ENCODE peak calls at places on chromosomes 3 and 15, in eight cellular contexts. One of them, this sample, is unnamed.

GRCh38 chr3:190811775-190812480 is 50.6 kb downstream of the GMNC start:
- DNase-seq in left lung: no peak
- DNase-seq in HL-60: peak; percentile 15
- DNase-seq in fibroblast of lung: peak; percentile 81
- DNase-seq in IMR-90: peak; percentile 60
- DNase-seq in Panc1: peak; percentile 56
- DNase-seq in AG10803: peak; percentile 60
- DNase-seq in mammary epithelial cell: peak; percentile 40
- DNase-seq in this sample: peak; percentile 2

GRCh38 chr3:171419457-171419856 is 40.7 kb downstream of the TNIK start:
- DNase-seq in left lung: no peak
- DNase-seq in HL-60: no peak
- DNase-seq in fibroblast of lung: no peak
- DNase-seq in IMR-90: no peak
- DNase-seq in Panc1: no peak
- DNase-seq in AG10803: no peak
- DNase-seq in mammary epithelial cell: no peak
- DNase-seq in this sample: no peak

GRCh38 chr3:133124511-133124910 is 86.3 kb downstream of the TMEM108 start:
- DNase-seq in left lung: no peak
- DNase-seq in HL-60: no peak
- DNase-seq in fibroblast of lung: no peak
- DNase-seq in IMR-90: no peak
- DNase-seq in Panc1: no peak
- DNase-seq in AG10803: no peak
- DNase-seq in mammary epithelial cell: no peak
- DNase-seq in this sample: no peak

GRCh38 chr15:57353317-57353804 is 22.9 kb upstream of the CGNL1 start:
- DNase-seq in left lung: no peak
- DNase-seq in HL-60: no peak
- DNase-seq in fibroblast of lung: no peak
- DNase-seq in IMR-90: no peak
- DNase-seq in Panc1: no peak
- DNase-seq in AG10803: no peak
- DNase-seq in mammary epithelial cell: no peak
- DNase-seq in this sample: no peak

GRCh38 chr3:160569874-160570273 is 4.5 kb upstream of the KPNA4 start:
- DNase-seq in left lung: no peak
- DNase-seq in HL-60: no peak
- DNase-seq in fibroblast of lung: no peak
- DNase-seq in IMR-90: no peak
- DNase-seq in Panc1: no peak
- DNase-seq in AG10803: no peak
- DNase-seq in mammary epithelial cell: no peak
- DNase-seq in this sample: no peak

GRCh38 chr3:82085811-82086475 is 324.5 kb upstream of the GBE1 start:
- DNase-seq in left lung: no peak
- DNase-seq in HL-60: no peak
- DNase-seq in fibroblast of lung: peak; percentile 1
- DNase-seq in IMR-90: no peak
- DNase-seq in Panc1: no peak
- DNase-seq in AG10803: no peak
- DNase-seq in mammary epithelial cell: no peak
- DNase-seq in this sample: no peak

GRCh38 chr15:89321521-89322410 is 12.9 kb downstream of the POLG start:
- DNase-seq in left lung: no peak
- DNase-seq in HL-60: no peak
- DNase-seq in fibroblast of lung: no peak
- DNase-seq in IMR-90: no peak
- DNase-seq in Panc1: no peak
- DNase-seq in AG10803: no peak
- DNase-seq in mammary epithelial cell: no peak
- DNase-seq in this sample: no peak

GRCh38 chr15:99702895-99703602 is 30.2 kb downstream of the LYSMD4 start:
- DNase-seq in left lung: no peak
- DNase-seq in HL-60: no peak
- DNase-seq in fibroblast of lung: no peak
- DNase-seq in IMR-90: peak; percentile 53
- DNase-seq in Panc1: no peak
- DNase-seq in AG10803: peak; percentile 50
- DNase-seq in mammary epithelial cell: peak; percentile 5
- DNase-seq in this sample: no peak

GRCh38 chr3:42031808-42032475 is 59.2 kb upstream of the TRAK1 start:
- DNase-seq in left lung: no peak
- DNase-seq in HL-60: no peak
- DNase-seq in fibroblast of lung: no peak
- DNase-seq in IMR-90: peak; percentile 63
- DNase-seq in Panc1: no peak
- DNase-seq in AG10803: peak; percentile 74
- DNase-seq in mammary epithelial cell: no peak
- DNase-seq in this sample: no peak

GRCh38 chr3:112643621-112644236 is 2.8 kb upstream of the CCDC80 start:
- DNase-seq in left lung: no peak
- DNase-seq in HL-60: no peak
- DNase-seq in fibroblast of lung: no peak
- DNase-seq in IMR-90: no peak
- DNase-seq in Panc1: no peak
- DNase-seq in AG10803: no peak
- DNase-seq in mammary epithelial cell: no peak
- DNase-seq in this sample: no peak

GRCh38 chr3:127781411-127782001 is 40.8 kb downstream of the MGLL start:
- DNase-seq in left lung: no peak
- DNase-seq in HL-60: no peak
- DNase-seq in fibroblast of lung: peak; percentile 49
- DNase-seq in IMR-90: peak; percentile 85
- DNase-seq in Panc1: no peak
- DNase-seq in AG10803: peak; percentile 90
- DNase-seq in mammary epithelial cell: no peak
- DNase-seq in this sample: peak; percentile 79

GRCh38 chr3:81743096-81744025 is 18.1 kb downstream of the GBE1 start:
- DNase-seq in left lung: no peak
- DNase-seq in HL-60: peak; percentile 34
- DNase-seq in fibroblast of lung: peak; percentile 99
- DNase-seq in IMR-90: peak; percentile 98
- DNase-seq in Panc1: peak; percentile 85
- DNase-seq in AG10803: peak; percentile 98
- DNase-seq in mammary epithelial cell: peak; percentile 83
- DNase-seq in this sample: peak; percentile 91

GRCh38 chr3:184004483-184004882 is 13.2 kb downstream of the ABCC5 start:
- DNase-seq in left lung: no peak
- DNase-seq in HL-60: no peak
- DNase-seq in fibroblast of lung: no peak
- DNase-seq in IMR-90: no peak
- DNase-seq in Panc1: no peak
- DNase-seq in AG10803: no peak
- DNase-seq in mammary epithelial cell: no peak
- DNase-seq in this sample: no peak

GRCh38 chr3:170523248-170523647 is 62.6 kb downstream of the SLC7A14 start:
- DNase-seq in left lung: no peak
- DNase-seq in HL-60: no peak
- DNase-seq in fibroblast of lung: peak; percentile 34
- DNase-seq in IMR-90: peak; percentile 59
- DNase-seq in Panc1: no peak
- DNase-seq in AG10803: no peak
- DNase-seq in mammary epithelial cell: peak; percentile 30
- DNase-seq in this sample: no peak

GRCh38 chr3:124409650-124410275 is 320.5 kb upstream of the UMPS start:
- DNase-seq in left lung: no peak
- DNase-seq in HL-60: no peak
- DNase-seq in fibroblast of lung: peak; percentile 43
- DNase-seq in IMR-90: peak; percentile 60
- DNase-seq in Panc1: no peak
- DNase-seq in AG10803: peak; percentile 12
- DNase-seq in mammary epithelial cell: peak; percentile 19
- DNase-seq in this sample: no peak

DNA sequence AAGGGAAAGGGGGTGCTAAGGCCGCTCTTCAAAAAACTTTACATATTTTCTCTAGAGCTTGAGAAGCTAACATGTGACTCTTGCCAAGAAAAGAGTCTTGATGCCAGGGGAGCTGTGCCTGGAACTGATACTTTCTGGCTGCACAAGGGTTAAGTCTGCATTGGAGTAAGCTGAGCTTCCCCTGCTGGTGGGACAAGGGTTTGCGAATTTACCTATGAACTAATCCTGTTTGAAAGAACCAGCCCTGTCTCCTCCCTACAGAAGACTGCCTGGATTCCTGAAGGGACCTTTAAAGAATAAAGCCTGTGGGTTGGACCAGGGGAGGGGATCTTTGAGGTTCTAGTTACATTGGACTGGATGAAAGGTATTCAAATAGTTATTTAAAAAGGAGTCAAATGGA is 58.3 kb upstream of the EPHA3 start:
- DNase-seq in left lung: no peak
- DNase-seq in HL-60: no peak
- DNase-seq in fibroblast of lung: no peak
- DNase-seq in IMR-90: peak; percentile 11
- DNase-seq in Panc1: no peak
- DNase-seq in AG10803: no peak
- DNase-seq in mammary epithelial cell: no peak
- DNase-seq in this sample: no peak
- TF ChIP-seq CTCF in left lung: no peak
- TF ChIP-seq CTCF in HL-60: no peak
- TF ChIP-seq CTCF in fibroblast of lung: peak; percentile 19
- TF ChIP-seq CTCF in IMR-90: peak; percentile 29
- TF ChIP-seq CTCF in Panc1: no peak
- TF ChIP-seq CTCF in AG10803: peak; percentile 35
- TF ChIP-seq CTCF in mammary epithelial cell: peak; percentile 49
- TF ChIP-seq CTCF in this sample: peak; percentile 40

GRCh38 chr15:85289677-85290365 is 90.6 kb upstream of the AKAP13 start:
- DNase-seq in left lung: peak; percentile 37
- DNase-seq in HL-60: no peak
- DNase-seq in fibroblast of lung: peak; percentile 59
- DNase-seq in IMR-90: peak; percentile 31
- DNase-seq in Panc1: peak; percentile 32
- DNase-seq in AG10803: peak; percentile 44
- DNase-seq in mammary epithelial cell: peak; percentile 64
- DNase-seq in this sample: peak; percentile 7
- H3K4me3 ChIP-seq in left lung: no peak overlapping the region
- H3K4me3 ChIP-seq in HL-60: no peak overlapping the region
- H3K4me3 ChIP-seq in fibroblast of lung: no peak overlapping the region
- H3K4me3 ChIP-seq in IMR-90: no peak overlapping the region
- H3K4me3 ChIP-seq in Panc1: no peak overlapping the region
- H3K4me3 ChIP-seq in AG10803: no peak overlapping the region
- H3K4me3 ChIP-seq in mammary epithelial cell: no peak overlapping the region
- H3K4me3 ChIP-seq in this sample: no peak overlapping the region

GRCh38 chr3:126268866-126269265 is 88.3 kb downstream of the KLF15 start:
- DNase-seq in left lung: no peak
- DNase-seq in HL-60: no peak
- DNase-seq in fibroblast of lung: no peak
- DNase-seq in IMR-90: no peak
- DNase-seq in Panc1: no peak
- DNase-seq in AG10803: no peak
- DNase-seq in mammary epithelial cell: no peak
- DNase-seq in this sample: no peak

GRCh38 chr3:126266291-126266840 is 86.0 kb upstream of the ALDH1L1 start:
- DNase-seq in left lung: no peak
- DNase-seq in HL-60: no peak
- DNase-seq in fibroblast of lung: peak; percentile 68
- DNase-seq in IMR-90: peak; percentile 10
- DNase-seq in Panc1: no peak
- DNase-seq in AG10803: no peak
- DNase-seq in mammary epithelial cell: no peak
- DNase-seq in this sample: no peak

GRCh38 chr3:126267976-126268615 is 87.7 kb upstream of the ALDH1L1 start:
- DNase-seq in left lung: no peak
- DNase-seq in HL-60: no peak
- DNase-seq in fibroblast of lung: no peak
- DNase-seq in IMR-90: no peak
- DNase-seq in Panc1: no peak
- DNase-seq in AG10803: no peak
- DNase-seq in mammary epithelial cell: no peak
- DNase-seq in this sample: no peak

GRCh38 chr3:126266850-126267168 is 86.4 kb upstream of the ALDH1L1 start:
- DNase-seq in left lung: no peak
- DNase-seq in HL-60: no peak
- DNase-seq in fibroblast of lung: no peak
- DNase-seq in IMR-90: no peak
- DNase-seq in Panc1: no peak
- DNase-seq in AG10803: no peak
- DNase-seq in mammary epithelial cell: no peak
- DNase-seq in this sample: no peak

DNA sequence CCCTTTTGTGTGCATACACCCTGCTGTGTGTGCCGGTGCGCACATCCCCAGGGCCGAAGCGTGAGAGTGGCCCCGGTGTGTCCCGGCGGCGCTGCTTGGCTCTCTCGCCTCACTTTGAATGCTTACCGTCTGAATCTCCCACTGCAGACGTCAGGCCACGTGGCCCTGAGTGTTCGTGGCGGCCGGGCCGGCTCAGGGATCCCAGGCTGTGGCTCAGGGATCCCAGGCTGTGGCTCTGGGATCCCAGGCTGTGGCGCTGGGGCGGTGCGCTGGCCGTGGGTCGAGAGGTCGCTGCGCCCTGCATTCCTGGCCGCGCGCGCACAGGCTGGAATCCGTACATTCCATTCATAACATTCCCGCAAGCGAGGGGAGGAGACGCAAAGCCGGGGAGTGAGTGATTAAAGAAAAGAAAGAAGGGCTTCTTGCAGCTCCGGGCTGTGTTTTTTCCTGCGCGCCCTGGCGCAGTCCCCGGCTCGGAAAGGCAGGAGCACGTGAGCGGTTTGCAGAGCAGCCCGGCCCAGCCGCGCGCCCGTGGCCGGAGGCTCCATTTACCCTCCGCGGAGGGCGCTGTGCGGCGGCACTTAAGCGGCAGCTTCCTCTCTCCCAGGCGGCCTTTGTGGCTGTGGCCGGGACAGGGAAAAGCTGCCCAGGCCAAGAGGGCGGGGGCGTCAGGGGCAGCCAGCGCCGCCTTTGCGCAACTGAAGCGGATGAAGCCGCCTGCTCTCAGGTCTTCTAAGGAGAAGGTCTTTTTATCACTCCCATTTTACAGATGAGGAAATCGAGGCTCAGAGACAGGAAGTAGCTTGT is 87.0 kb upstream of the ALDH1L1 start:
- DNase-seq in left lung: peak; percentile 81
- DNase-seq in HL-60: peak; percentile 62
- DNase-seq in fibroblast of lung: peak; percentile 93
- DNase-seq in IMR-90: peak; percentile 91
- DNase-seq in Panc1: no peak
- DNase-seq in AG10803: peak; percentile 97
- DNase-seq in mammary epithelial cell: peak; percentile 72
- DNase-seq in this sample: peak; percentile 88
- TF ChIP-seq CTCF in left lung: no peak
- TF ChIP-seq CTCF in HL-60: no peak
- TF ChIP-seq CTCF in fibroblast of lung: no peak
- TF ChIP-seq CTCF in IMR-90: peak; percentile 27
- TF ChIP-seq CTCF in Panc1: no peak
- TF ChIP-seq CTCF in AG10803: no peak
- TF ChIP-seq CTCF in mammary epithelial cell: peak; percentile 25
- TF ChIP-seq CTCF in this sample: peak; percentile 19

DNA sequence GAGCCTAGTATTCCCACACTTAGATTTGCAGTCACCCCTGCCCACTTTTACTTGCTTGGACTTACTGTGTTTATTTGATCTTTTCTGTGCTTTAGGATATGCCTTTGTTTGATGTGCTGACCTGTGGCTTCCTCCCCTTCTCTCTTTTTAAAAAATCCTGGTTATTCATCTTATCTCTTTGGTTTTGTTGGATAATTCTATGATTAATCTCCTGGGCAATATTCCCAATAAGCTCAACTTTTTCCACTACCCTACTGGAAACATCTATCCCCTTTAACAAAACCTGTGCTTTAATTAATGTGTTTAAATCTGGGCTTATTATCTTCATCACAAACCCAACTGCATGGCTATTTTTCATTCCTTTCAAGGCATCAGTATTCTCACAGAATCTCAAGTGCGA is 476.0 kb upstream of the TGFBR2 start:
- DNase-seq in left lung: no peak
- DNase-seq in HL-60: no peak
- DNase-seq in fibroblast of lung: no peak
- DNase-seq in IMR-90: no peak
- DNase-seq in Panc1: no peak
- DNase-seq in AG10803: no peak
- DNase-seq in mammary epithelial cell: no peak
- DNase-seq in this sample: no peak
- H3K4me3 ChIP-seq in left lung: no peak overlapping the region
- H3K4me3 ChIP-seq in HL-60: no peak overlapping the region
- H3K4me3 ChIP-seq in fibroblast of lung: no peak overlapping the region
- H3K4me3 ChIP-seq in IMR-90: no peak overlapping the region
- H3K4me3 ChIP-seq in Panc1: no peak overlapping the region
- H3K4me3 ChIP-seq in AG10803: no peak overlapping the region
- H3K4me3 ChIP-seq in mammary epithelial cell: no peak overlapping the region
- H3K4me3 ChIP-seq in this sample: no peak overlapping the region